ENCODE peak calls at places on chromosome 22, in four cellular contexts. One of them, this sample, is unnamed.

GRCh38 chr22:34111210-34111824 is 191.0 kb upstream of the LARGE1 start:
- DNase-seq in pancreas: no peak
- DNase-seq in CD8-positive, alpha-beta memory T cell: no peak
- DNase-seq in ovary: peak; percentile 13
- DNase-seq in this sample: peak; percentile 83

GRCh38 chr22:29108137-29108536 is 35.3 kb downstream of the KREMEN1 start:
- DNase-seq in CD8-positive, alpha-beta memory T cell: no peak
- DNase-seq in ovary: no peak
- DNase-seq in pancreas: no peak
- DNase-seq in this sample: no peak

GRCh38 chr22:26767351-26767970 is 110.1 kb downstream of the MIAT start:
- DNase-seq in CD8-positive, alpha-beta memory T cell: no peak
- DNase-seq in pancreas: no peak
- DNase-seq in ovary: no peak
- DNase-seq in this sample: no peak

GRCh38 chr22:23251445-23252093 is 71.3 kb downstream of the BCR start:
- DNase-seq in ovary: no peak
- DNase-seq in pancreas: no peak
- DNase-seq in CD8-positive, alpha-beta memory T cell: no peak
- DNase-seq in this sample: no peak

GRCh38 chr22:37431811-37432707 is 4.8 kb upstream of the ELFN2 start:
- DNase-seq in ovary: no peak
- DNase-seq in pancreas: no peak
- DNase-seq in CD8-positive, alpha-beta memory T cell: no peak
- DNase-seq in this sample: peak; percentile 29

GRCh38 chr22:17087176-17088131 is 2.7 kb downstream of the IL17RA start:
- DNase-seq in ovary: no peak
- DNase-seq in CD8-positive, alpha-beta memory T cell: peak; percentile 10
- DNase-seq in pancreas: no peak
- DNase-seq in this sample: peak; percentile 35

GRCh38 chr22:30810105-30810504 is 115.4 kb downstream of the OSBP2 start:
- DNase-seq in pancreas: no peak
- DNase-seq in CD8-positive, alpha-beta memory T cell: no peak
- DNase-seq in ovary: no peak
- DNase-seq in this sample: no peak

GRCh38 chr22:29216011-29216872 is 10.5 kb downstream of the EMID1 start:
- DNase-seq in ovary: no peak
- DNase-seq in pancreas: no peak
- DNase-seq in CD8-positive, alpha-beta memory T cell: no peak
- DNase-seq in this sample: no peak

GRCh38 chr22:50562523-50563409 is at the start of gene SYCE3:
- DNase-seq in CD8-positive, alpha-beta memory T cell: peak; percentile 98
- DNase-seq in pancreas: peak; percentile 100
- DNase-seq in ovary: peak; percentile 95
- DNase-seq in this sample: peak; percentile 99

GRCh38 chr22:32823024-32823730 is 21.7 kb downstream of the TIMP3 start:
- DNase-seq in ovary: no peak
- DNase-seq in pancreas: no peak
- DNase-seq in CD8-positive, alpha-beta memory T cell: no peak
- DNase-seq in this sample: peak; percentile 92

GRCh38 chr22:36226189-36226588 is 13.1 kb downstream of the APOL2 start:
- DNase-seq in ovary: no peak
- DNase-seq in CD8-positive, alpha-beta memory T cell: no peak
- DNase-seq in pancreas: no peak
- DNase-seq in this sample: no peak

GRCh38 chr22:36224245-36224644 is 15.1 kb downstream of the APOL2 start:
- DNase-seq in pancreas: no peak
- DNase-seq in CD8-positive, alpha-beta memory T cell: no peak
- DNase-seq in ovary: no peak
- DNase-seq in this sample: no peak

GRCh38 chr22:36225333-36225922 is 13.9 kb downstream of the APOL2 start:
- DNase-seq in pancreas: no peak
- DNase-seq in ovary: no peak
- DNase-seq in CD8-positive, alpha-beta memory T cell: no peak
- DNase-seq in this sample: no peak

GRCh38 chr22:36227396-36227795 is 11.9 kb downstream of the APOL2 start:
- DNase-seq in CD8-positive, alpha-beta memory T cell: no peak
- DNase-seq in ovary: no peak
- DNase-seq in pancreas: no peak
- DNase-seq in this sample: no peak

DNA sequence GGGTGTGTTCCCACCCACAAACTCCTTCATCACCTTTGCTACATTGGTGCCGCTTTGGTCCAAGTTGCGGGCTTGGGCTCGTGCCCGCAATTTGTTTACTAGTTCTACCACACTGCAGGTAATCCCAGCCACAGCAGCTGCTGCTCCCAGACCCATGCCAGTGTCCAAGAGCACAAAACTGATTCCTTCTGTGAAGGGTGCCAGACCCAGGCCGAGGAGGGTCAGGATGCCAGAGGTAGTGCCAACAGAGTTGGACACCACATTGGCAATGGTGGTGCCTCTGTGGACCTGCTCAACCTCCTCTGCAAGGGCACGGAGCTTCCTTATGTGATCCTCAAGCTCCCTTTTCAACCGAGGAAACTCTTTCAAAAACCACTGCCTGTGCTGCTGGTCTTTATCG is 11.5 kb downstream of the APOL2 start:
- DNase-seq in ovary: no peak
- DNase-seq in pancreas: no peak
- DNase-seq in CD8-positive, alpha-beta memory T cell: no peak
- DNase-seq in this sample: no peak
- H3K4me1 ChIP-seq in ovary: no peaks in the 10 kb centered on the region
- H3K4me1 ChIP-seq in pancreas: no peaks in the 10 kb centered on the region
- H3K4me1 ChIP-seq in CD8-positive, alpha-beta memory T cell: no peaks in the 10 kb centered on the region
- H3K4me1 ChIP-seq in this sample: no peaks in the 10 kb centered on the region

DNA sequence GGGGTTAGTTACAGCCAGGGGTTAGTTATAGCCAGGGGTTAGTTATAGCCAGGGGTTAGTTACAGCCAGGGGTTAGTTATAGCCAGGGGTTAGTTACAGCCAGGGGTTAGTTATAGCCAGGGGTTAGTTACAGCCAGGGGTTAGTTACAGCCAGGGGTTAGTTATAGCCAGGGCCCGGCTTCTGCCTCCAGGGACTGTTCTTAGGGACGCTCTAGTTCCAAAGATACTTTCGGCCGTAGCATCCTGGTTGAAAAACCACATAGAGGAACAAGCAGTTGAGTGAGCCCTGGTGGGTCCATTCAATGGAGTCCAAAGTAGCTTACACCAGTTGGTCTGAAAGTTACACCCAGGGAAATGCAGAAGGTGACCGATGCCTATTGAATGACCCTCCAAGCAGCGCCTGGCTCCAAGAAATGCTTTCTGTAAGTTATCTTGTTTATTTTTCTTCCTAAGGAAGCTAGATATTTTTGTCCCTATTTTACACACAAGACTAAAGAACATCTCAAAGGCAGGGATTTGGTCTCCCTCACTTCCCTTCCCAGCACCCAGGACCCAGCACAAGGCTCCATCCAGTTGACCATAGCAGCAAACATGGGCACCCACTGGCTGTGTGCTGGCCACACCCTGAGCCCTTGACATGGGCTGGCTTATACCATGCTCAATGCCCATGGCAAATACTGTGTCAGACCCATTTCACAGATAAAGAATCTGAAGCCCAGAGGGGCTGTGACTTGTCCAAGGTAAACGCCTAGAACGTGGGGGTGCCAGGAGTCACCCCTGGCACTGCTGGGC is 49.7 kb upstream of the SHISAL1 start:
- DNase-seq in ovary: peak; percentile 3
- DNase-seq in CD8-positive, alpha-beta memory T cell: no peak
- DNase-seq in pancreas: peak; percentile 2
- DNase-seq in this sample: peak; percentile 28
- H3K4me1 ChIP-seq in ovary: peaks cover 22% of the 10 kb centered on the region
- H3K4me1 ChIP-seq in CD8-positive, alpha-beta memory T cell: no peaks in the 10 kb centered on the region
- H3K4me1 ChIP-seq in pancreas: no peaks in the 10 kb centered on the region
- H3K4me1 ChIP-seq in this sample: no peaks in the 10 kb centered on the region

GRCh38 chr22:25159028-25159427 is 40.6 kb upstream of the CRYBB3 start:
- DNase-seq in CD8-positive, alpha-beta memory T cell: no peak
- DNase-seq in ovary: no peak
- DNase-seq in pancreas: no peak
- DNase-seq in this sample: no peak

GRCh38 chr22:25162561-25162960 is 37.1 kb upstream of the CRYBB3 start:
- DNase-seq in pancreas: no peak
- DNase-seq in ovary: no peak
- DNase-seq in CD8-positive, alpha-beta memory T cell: no peak
- DNase-seq in this sample: no peak

GRCh38 chr22:25161916-25162530 is 37.6 kb upstream of the CRYBB3 start:
- DNase-seq in CD8-positive, alpha-beta memory T cell: no peak
- DNase-seq in pancreas: no peak
- DNase-seq in ovary: no peak
- DNase-seq in this sample: no peak

GRCh38 chr22:25160120-25160996 is 39.3 kb upstream of the CRYBB3 start:
- DNase-seq in CD8-positive, alpha-beta memory T cell: no peak
- DNase-seq in pancreas: no peak
- DNase-seq in ovary: no peak
- DNase-seq in this sample: no peak

GRCh38 chr22:25161017-25161915 is 38.4 kb upstream of the CRYBB3 start:
- DNase-seq in pancreas: no peak
- DNase-seq in ovary: no peak
- DNase-seq in CD8-positive, alpha-beta memory T cell: no peak
- DNase-seq in this sample: no peak
- H3K4me1 ChIP-seq in pancreas: no peaks in the 10 kb centered on the region
- H3K4me1 ChIP-seq in ovary: no peaks in the 10 kb centered on the region
- H3K4me1 ChIP-seq in CD8-positive, alpha-beta memory T cell: no peaks in the 10 kb centered on the region
- H3K4me1 ChIP-seq in this sample: no peaks in the 10 kb centered on the region

GRCh38 chr22:46092646-46093410 is 57.5 kb upstream of the PPARA start:
- DNase-seq in CD8-positive, alpha-beta memory T cell: no peak
- DNase-seq in ovary: no peak
- DNase-seq in pancreas: peak; percentile 48
- DNase-seq in this sample: no peak

GRCh38 chr22:46093796-46094195 is 56.5 kb upstream of the PPARA start:
- DNase-seq in pancreas: peak; percentile 55
- DNase-seq in CD8-positive, alpha-beta memory T cell: no peak
- DNase-seq in ovary: no peak
- DNase-seq in this sample: no peak

GRCh38 chr22:46096706-46097230 is 53.6 kb upstream of the PPARA start:
- DNase-seq in pancreas: peak; percentile 72
- DNase-seq in ovary: no peak
- DNase-seq in CD8-positive, alpha-beta memory T cell: no peak
- DNase-seq in this sample: no peak

GRCh38 chr22:46096051-46096450 is 54.3 kb upstream of the PPARA start:
- DNase-seq in CD8-positive, alpha-beta memory T cell: no peak
- DNase-seq in ovary: no peak
- DNase-seq in pancreas: peak; percentile 68
- DNase-seq in this sample: no peak

DNA sequence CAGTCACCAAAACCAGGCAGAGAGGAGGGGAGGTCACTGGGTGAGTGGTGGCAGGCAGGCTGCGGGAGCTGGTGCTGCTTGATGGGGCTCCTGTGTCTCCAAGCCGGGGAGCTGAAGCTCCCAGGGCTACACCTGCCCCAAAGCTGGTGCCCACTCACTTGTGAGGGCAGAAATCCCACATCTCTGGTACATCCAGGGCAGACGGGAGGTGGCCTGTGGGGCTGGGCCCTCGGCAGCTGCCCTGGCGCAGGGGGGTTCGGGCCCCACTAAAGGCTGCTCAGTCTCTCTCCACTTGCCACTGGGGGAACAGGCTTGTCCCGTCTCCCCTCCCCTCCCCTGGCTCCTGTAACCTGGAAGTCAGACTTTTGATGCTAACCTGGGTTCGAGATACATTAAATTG is 55.6 kb upstream of the PPARA start:
- DNase-seq in CD8-positive, alpha-beta memory T cell: no peak
- DNase-seq in pancreas: peak; percentile 56
- DNase-seq in ovary: no peak
- DNase-seq in this sample: no peak
- H3K4me1 ChIP-seq in CD8-positive, alpha-beta memory T cell: no peaks in the 10 kb centered on the region
- H3K4me1 ChIP-seq in pancreas: peaks cover 18% of the 10 kb centered on the region
- H3K4me1 ChIP-seq in ovary: peaks cover 58% of the 10 kb centered on the region
- H3K4me1 ChIP-seq in this sample: no peaks in the 10 kb centered on the region